ENCODE peak calls at places on chromosome 6, in seven cellular contexts. W is GM23248, Y is K562, H is kidney, C is fibroblast of lung, Z is HCT116, T is mammary epithelial cell. D is an unnamed sample.
A peak's percentile ranks its signal among the peaks of the same experiment; 100 is the strongest.

GRCh38 chr6:17600527-17601388 is 656 bp downstream of the FAM8A1 start:
- DNase-seq in W (peak; percentile 75), Y (peak; percentile 62), H (peak; percentile 87), C (peak; percentile 39), Z (no peak), T (peak; percentile 50), D (peak; percentile 24)

GRCh38 chr6:135451617-135452190 is 45.8 kb downstream of the AHI1 start:
- DNase-seq in W (peak; percentile 56), Y (no peak), H (no peak), C (peak; percentile 18), Z (peak; percentile 22), T (peak; percentile 10), D (peak; percentile 15)

GRCh38 chr6:166598441-166599138 is 12.1 kb upstream of the RAMACL start:
- DNase-seq in W (peak; percentile 98), Y (no peak), H (no peak), C (peak; percentile 96), Z (no peak), T (peak; percentile 17), D (no peak)

GRCh38 chr6:166305562-166306117 is 2.6 kb downstream of the PRR18 start:
- DNase-seq in W (no peak), Y (no peak), H (no peak), C (no peak), Z (no peak), T (no peak), D (no peak)

GRCh38 chr6:109296305-109296915 is 85.9 kb downstream of the CD164 start:
- DNase-seq in W (peak; percentile 15), Y (no peak), H (no peak), C (no peak), Z (no peak), T (no peak), D (no peak)

GRCh38 chr6:105121981-105122380 is 57.8 kb downstream of the POPDC3 start:
- DNase-seq in W (no peak), Y (no peak), H (no peak), C (no peak), Z (no peak), T (no peak), D (no peak)

GRCh38 chr6:80527552-80528052 is 421.1 kb downstream of the BCKDHB start:
- DNase-seq in W (no peak), Y (no peak), H (no peak), C (no peak), Z (no peak), T (peak; percentile 40), D (no peak)

GRCh38 chr6:157724138-157724537 is 98.9 kb upstream of the SNX9 start:
- DNase-seq in W (peak; percentile 6), Y (no peak), H (no peak), C (no peak), Z (no peak), T (no peak), D (no peak)

GRCh38 chr6:24391756-24392405 is 10.9 kb upstream of the MRS2 start:
- DNase-seq in W (no peak), Y (no peak), H (no peak), C (no peak), Z (no peak), T (no peak), D (no peak)

GRCh38 chr6:38599261-38599660 is 40.5 kb downstream of the BTBD9 start:
- DNase-seq in W (no peak), Y (no peak), H (no peak), C (no peak), Z (no peak), T (no peak), D (no peak)

GRCh38 chr6:165755583-165755982 is 92.5 kb upstream of the PDE10A start:
- DNase-seq in W (no peak), Y (peak; percentile 22), H (no peak), C (no peak), Z (no peak), T (no peak), D (peak; percentile 14)

GRCh38 chr6:52808660-52809059 is 5.0 kb upstream of the GSTA1 start:
- DNase-seq in W (no peak), Y (no peak), H (no peak), C (no peak), Z (no peak), T (no peak), D (no peak)

GRCh38 chr6:14896475-14896874 is 349.4 kb upstream of the JARID2 start:
- DNase-seq in W (peak; percentile 43), Y (no peak), H (no peak), C (peak; percentile 26), Z (no peak), T (no peak), D (no peak)

GRCh38 chr6:124298682-124299081 is 495.0 kb downstream of the NKAIN2 start:
- DNase-seq in W (no peak), Y (no peak), H (no peak), C (no peak), Z (no peak), T (no peak), D (no peak)

GRCh38 chr6:84150680-84151079 is 76.8 kb downstream of the CEP162 start:
- DNase-seq in W (peak; percentile 88), Y (no peak), H (no peak), C (peak; percentile 74), Z (no peak), T (peak; percentile 72), D (no peak)

GRCh38 chr6:42860481-42860880 is 18.9 kb upstream of the RPL7L1 start:
- DNase-seq in W (no peak), Y (no peak), H (no peak), C (no peak), Z (no peak), T (no peak), D (no peak)

GRCh38 chr6:13484138-13484708 is 3.2 kb downstream of the GFOD1 start:
- DNase-seq in W (no peak), Y (peak; percentile 45), H (no peak), C (no peak), Z (no peak), T (no peak), D (no peak)

GRCh38 chr6:108106261-108106660 is 31.7 kb upstream of the OSTM1 start:
- DNase-seq in W (no peak), Y (no peak), H (no peak), C (no peak), Z (no peak), T (no peak), D (no peak)

GRCh38 chr6:108123946-108124345 is 41.9 kb upstream of the NR2E1 start:
- DNase-seq in W (no peak), Y (no peak), H (no peak), C (no peak), Z (no peak), T (no peak), D (no peak)

GRCh38 chr6:22875845-22876244 is 306.5 kb downstream of the HDGFL1 start:
- DNase-seq in W (no peak), Y (no peak), H (no peak), C (no peak), Z (no peak), T (no peak), D (no peak)

GRCh38 chr6:22880686-22881433 is 311.5 kb downstream of the HDGFL1 start:
- DNase-seq in W (peak; percentile 92), Y (no peak), H (no peak), C (peak; percentile 99), Z (no peak), T (peak; percentile 96), D (no peak)

GRCh38 chr6:22878706-22879105 is 309.3 kb downstream of the HDGFL1 start:
- DNase-seq in W (no peak), Y (no peak), H (no peak), C (peak; percentile 74), Z (no peak), T (peak; percentile 29), D (no peak)

GRCh38 chr6:22882581-22882980 is 313.2 kb downstream of the HDGFL1 start:
- DNase-seq in W (peak; percentile 15), Y (no peak), H (no peak), C (peak; percentile 22), Z (no peak), T (no peak), D (no peak)

DNA sequence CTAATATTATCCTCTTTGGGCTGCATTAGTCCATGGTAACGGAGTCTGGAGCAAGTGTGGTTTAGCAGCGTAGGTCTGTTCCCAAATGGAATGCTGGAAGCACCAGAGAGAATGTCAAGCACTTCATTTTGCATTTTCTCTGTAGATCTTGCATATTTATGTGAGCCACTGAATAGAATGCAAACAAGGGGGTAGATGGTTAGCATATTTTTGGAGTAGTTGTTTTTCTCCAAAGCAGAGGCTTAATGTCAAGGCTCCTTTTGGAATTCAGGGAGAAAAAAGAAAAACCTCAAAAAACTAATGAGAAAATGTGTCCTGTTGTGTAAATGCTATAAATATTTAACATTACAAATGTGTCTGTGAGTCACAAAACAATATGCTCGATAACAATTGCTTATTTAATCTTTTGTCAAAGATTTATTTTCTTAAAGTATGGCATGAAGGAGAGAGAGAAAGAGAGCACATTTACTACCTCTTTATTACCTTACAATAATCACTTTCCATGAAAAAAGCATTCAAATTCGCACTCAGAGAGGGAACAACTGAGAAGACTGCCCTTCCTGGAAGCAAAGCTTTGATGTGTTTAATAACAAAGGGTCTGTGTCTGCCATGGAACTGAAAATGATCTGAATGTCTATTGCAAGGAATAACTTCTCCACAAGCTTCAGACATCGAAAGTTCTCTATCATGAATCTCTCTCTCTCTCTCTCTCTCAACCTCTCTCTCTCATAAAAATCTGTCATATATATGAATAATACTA is 308.8 kb downstream of the HDGFL1 start:
- DNase-seq in W (peak; percentile 58), Y (no peak), H (no peak), C (peak; percentile 99), Z (no peak), T (no peak), D (no peak)
- H3K9ac ChIP-seq in W (no peak overlapping the region), Y (no peak overlapping the region), H (no peak overlapping the region), C (no peak overlapping the region), Z (no peak overlapping the region), T (no peak overlapping the region), D (no peak overlapping the region)

DNA sequence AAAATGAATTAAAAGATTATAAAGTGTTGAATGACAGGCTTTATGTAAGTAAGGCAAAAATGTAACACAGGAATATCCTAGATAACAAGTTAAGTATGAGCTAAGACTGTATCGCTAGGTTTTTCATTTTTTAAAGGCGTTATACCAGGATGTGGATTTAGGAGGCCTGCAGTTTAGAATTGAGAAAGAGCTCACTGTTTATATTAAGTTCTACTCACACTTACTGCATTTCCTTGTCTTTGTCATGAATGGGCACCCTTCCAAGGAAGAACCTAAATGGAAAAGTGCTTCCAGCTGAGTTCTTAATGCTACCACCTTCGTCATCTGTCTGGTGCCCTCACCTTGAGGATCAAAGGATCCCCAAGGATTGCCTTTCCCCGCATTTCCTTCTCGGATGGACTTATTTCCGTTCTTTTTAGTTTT is 148.7 kb downstream of the SOX4 start:
- DNase-seq in W (peak; percentile 65), Y (no peak), H (no peak), C (peak; percentile 92), Z (peak; percentile 75), T (peak; percentile 79), D (no peak)
- H3K9ac ChIP-seq in W (no peak overlapping the region), Y (no peak overlapping the region), H (no peak overlapping the region), C (no peak overlapping the region), Z (no peak overlapping the region), T (no peak overlapping the region), D (no peak overlapping the region)

GRCh38 chr6:41629128-41629527 is 9.1 kb upstream of the MDFI start:
- DNase-seq in W (no peak), Y (no peak), H (no peak), C (no peak), Z (no peak), T (no peak), D (no peak)
- H3K9ac ChIP-seq in W (no peak overlapping the region), Y (no peak overlapping the region), H (no peak overlapping the region), C (no peak overlapping the region), Z (no peak overlapping the region), T (no peak overlapping the region), D (no peak overlapping the region)

DNA sequence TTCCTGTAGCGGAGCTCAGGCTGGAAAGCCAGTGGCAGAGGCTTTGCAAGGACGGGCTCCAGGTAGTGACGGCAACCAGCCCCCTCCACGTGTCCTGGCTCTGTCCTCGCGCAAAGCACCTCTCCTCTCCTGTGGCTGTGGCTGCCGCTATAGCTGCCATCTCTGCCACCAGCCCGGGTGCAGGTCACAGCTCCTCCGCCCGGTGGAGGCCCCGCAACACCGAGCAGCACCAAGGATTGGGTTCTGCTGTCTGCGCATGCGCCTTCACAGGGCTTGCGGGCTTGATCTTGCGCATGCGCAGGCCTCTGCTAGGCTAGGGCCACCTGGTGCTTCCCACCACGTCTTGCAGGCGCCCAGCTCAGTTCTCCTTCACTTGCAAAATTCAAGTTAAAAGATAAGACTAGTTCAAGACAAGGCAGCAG is 625.4 kb downstream of the QKI start:
- DNase-seq in W (no peak), Y (peak; percentile 97), H (peak; percentile 85), C (no peak), Z (no peak), T (peak; percentile 9), D (no peak)
- H3K9ac ChIP-seq in W (no peak overlapping the region), Y (no peak overlapping the region), H (no peak overlapping the region), C (no peak overlapping the region), Z (no peak overlapping the region), T (no peak overlapping the region), D (no peak overlapping the region)